ENCODE peak calls at places on chromosomes 5 and 9, in four cellular contexts. One of them, this sample, is unnamed.

GRCh38 chr5:59640411-59640810 is 253.1 kb downstream of the PDE4D start:
- DNase-seq in endothelial cell: no peak
- DNase-seq in CD4-positive, alpha-beta T cell: no peak
- DNase-seq in neural progenitor cell: peak
- DNase-seq in this sample: no peak

GRCh38 chr5:66894480-66895240 is 298.5 kb downstream of the MAST4 start:
- DNase-seq in neural progenitor cell: no peak
- DNase-seq in CD4-positive, alpha-beta T cell: no peak
- DNase-seq in endothelial cell: no peak
- DNase-seq in this sample: no peak

GRCh38 chr5:178551468-178551867 is 38.7 kb downstream of the COL23A1 start:
- DNase-seq in neural progenitor cell: no peak
- DNase-seq in endothelial cell: no peak
- DNase-seq in CD4-positive, alpha-beta T cell: no peak
- DNase-seq in this sample: no peak

GRCh38 chr9:69400470-69400869 is 75.5 kb downstream of the ENTREP1 start:
- DNase-seq in endothelial cell: no peak
- DNase-seq in neural progenitor cell: no peak
- DNase-seq in CD4-positive, alpha-beta T cell: no peak
- DNase-seq in this sample: no peak

GRCh38 chr9:12737871-12738270 is 36.9 kb upstream of the LURAP1L start:
- DNase-seq in endothelial cell: no peak
- DNase-seq in CD4-positive, alpha-beta T cell: no peak
- DNase-seq in neural progenitor cell: no peak
- DNase-seq in this sample: no peak

GRCh38 chr9:18317896-18318295 is 156.1 kb upstream of the ADAMTSL1 start:
- DNase-seq in neural progenitor cell: no peak
- DNase-seq in CD4-positive, alpha-beta T cell: no peak
- DNase-seq in endothelial cell: no peak
- DNase-seq in this sample: no peak

GRCh38 chr9:84271004-84271886 is 69.3 kb downstream of the SLC28A3 start:
- DNase-seq in neural progenitor cell: peak
- DNase-seq in CD4-positive, alpha-beta T cell: no peak
- DNase-seq in endothelial cell: peak
- DNase-seq in this sample: no peak

GRCh38 chr5:124289122-124289521 is 457.3 kb downstream of the ZNF608 start:
- DNase-seq in neural progenitor cell: no peak
- DNase-seq in CD4-positive, alpha-beta T cell: no peak
- DNase-seq in endothelial cell: no peak
- DNase-seq in this sample: no peak

GRCh38 chr5:6766558-6767191 is 53.4 kb downstream of the TENT4A start:
- DNase-seq in endothelial cell: no peak
- DNase-seq in CD4-positive, alpha-beta T cell: peak
- DNase-seq in neural progenitor cell: no peak
- DNase-seq in this sample: no peak

GRCh38 chr9:85960688-85961093 is 19.7 kb downstream of the NAA35 start:
- DNase-seq in CD4-positive, alpha-beta T cell: no peak
- DNase-seq in neural progenitor cell: no peak
- DNase-seq in endothelial cell: no peak
- DNase-seq in this sample: no peak

GRCh38 chr5:143537056-143537455 is 133.6 kb upstream of the NR3C1 start:
- DNase-seq in endothelial cell: no peak
- DNase-seq in neural progenitor cell: no peak
- DNase-seq in CD4-positive, alpha-beta T cell: no peak
- DNase-seq in this sample: no peak

GRCh38 chr9:116262421-116262820 is 108.8 kb downstream of the PAPPA start:
- DNase-seq in endothelial cell: no peak
- DNase-seq in CD4-positive, alpha-beta T cell: no peak
- DNase-seq in neural progenitor cell: no peak
- DNase-seq in this sample: no peak

GRCh38 chr9:126450537-126451205 is 124.0 kb downstream of the MVB12B start:
- DNase-seq in endothelial cell: no peak
- DNase-seq in CD4-positive, alpha-beta T cell: no peak
- DNase-seq in neural progenitor cell: no peak
- DNase-seq in this sample: no peak

GRCh38 chr5:42930934-42931333 is 109.2 kb downstream of the ANXA2R start:
- DNase-seq in neural progenitor cell: no peak
- DNase-seq in CD4-positive, alpha-beta T cell: no peak
- DNase-seq in endothelial cell: no peak
- DNase-seq in this sample: no peak

GRCh38 chr5:66861402-66861801 is 265.2 kb downstream of the MAST4 start:
- DNase-seq in CD4-positive, alpha-beta T cell: no peak
- DNase-seq in neural progenitor cell: no peak
- DNase-seq in endothelial cell: no peak
- DNase-seq in this sample: no peak

GRCh38 chr5:73296772-73297171 is 123.8 kb downstream of the TMEM174 start:
- DNase-seq in endothelial cell: no peak
- DNase-seq in CD4-positive, alpha-beta T cell: no peak
- DNase-seq in neural progenitor cell: no peak
- DNase-seq in this sample: no peak

GRCh38 chr9:137959641-137960411 is 82.2 kb downstream of the CACNA1B start:
- DNase-seq in neural progenitor cell: no peak
- DNase-seq in endothelial cell: no peak
- DNase-seq in CD4-positive, alpha-beta T cell: no peak
- DNase-seq in this sample: no peak

GRCh38 chr5:165161204-165161603 is 1655.8 kb downstream of the MAT2B start:
- DNase-seq in neural progenitor cell: peak
- DNase-seq in CD4-positive, alpha-beta T cell: no peak
- DNase-seq in endothelial cell: peak
- DNase-seq in this sample: no peak

GRCh38 chr9:96186601-96187011 is 115.4 kb downstream of the HSD17B3 start:
- DNase-seq in CD4-positive, alpha-beta T cell: no peak
- DNase-seq in endothelial cell: peak
- DNase-seq in neural progenitor cell: peak
- DNase-seq in this sample: peak

GRCh38 chr9:92404437-92404836 is at the start of gene OGN:
- DNase-seq in endothelial cell: no peak
- DNase-seq in CD4-positive, alpha-beta T cell: no peak
- DNase-seq in neural progenitor cell: no peak
- DNase-seq in this sample: no peak

GRCh38 chr9:70553718-70554673 is 139.5 kb upstream of the KLF9 start:
- DNase-seq in CD4-positive, alpha-beta T cell: no peak
- DNase-seq in neural progenitor cell: peak
- DNase-seq in endothelial cell: no peak
- DNase-seq in this sample: no peak

GRCh38 chr5:2256646-2257288 is 374.0 kb upstream of the IRX4 start:
- DNase-seq in CD4-positive, alpha-beta T cell: no peak
- DNase-seq in endothelial cell: no peak
- DNase-seq in neural progenitor cell: no peak
- DNase-seq in this sample: no peak

GRCh38 chr9:137679249-137679648 is 60.4 kb downstream of the EHMT1 start:
- DNase-seq in CD4-positive, alpha-beta T cell: no peak
- DNase-seq in neural progenitor cell: peak
- DNase-seq in endothelial cell: no peak
- DNase-seq in this sample: no peak

GRCh38 chr5:173782671-173783101 is 105.5 kb upstream of the CPEB4 start:
- DNase-seq in neural progenitor cell: no peak
- DNase-seq in CD4-positive, alpha-beta T cell: no peak
- DNase-seq in endothelial cell: no peak
- DNase-seq in this sample: no peak

GRCh38 chr9:34541540-34541939 is 18.8 kb upstream of the ENHO start:
- DNase-seq in neural progenitor cell: no peak
- DNase-seq in CD4-positive, alpha-beta T cell: no peak
- DNase-seq in endothelial cell: no peak
- DNase-seq in this sample: no peak

GRCh38 chr5:124918618-124919017 is 172.2 kb upstream of the ZNF608 start:
- DNase-seq in endothelial cell: no peak
- DNase-seq in neural progenitor cell: no peak
- DNase-seq in CD4-positive, alpha-beta T cell: no peak
- DNase-seq in this sample: no peak

GRCh38 chr9:95336281-95336680 is 18.8 kb upstream of the FANCC start:
- DNase-seq in CD4-positive, alpha-beta T cell: peak
- DNase-seq in neural progenitor cell: no peak
- DNase-seq in endothelial cell: no peak
- DNase-seq in this sample: no peak

GRCh38 chr9:8679405-8679951 is 879.9 kb upstream of the DMAC1 start:
- DNase-seq in endothelial cell: no peak
- DNase-seq in neural progenitor cell: peak
- DNase-seq in CD4-positive, alpha-beta T cell: no peak
- DNase-seq in this sample: no peak

GRCh38 chr9:93929231-93929630 is 25.9 kb downstream of the BARX1 start:
- DNase-seq in neural progenitor cell: no peak
- DNase-seq in CD4-positive, alpha-beta T cell: no peak
- DNase-seq in endothelial cell: no peak
- DNase-seq in this sample: no peak

GRCh38 chr5:33936381-33937016 is at the start of gene RXFP3:
- DNase-seq in neural progenitor cell: no peak
- DNase-seq in CD4-positive, alpha-beta T cell: no peak
- DNase-seq in endothelial cell: no peak
- DNase-seq in this sample: no peak

GRCh38 chr5:33937700-33938506 is 1.7 kb downstream of the RXFP3 start:
- DNase-seq in CD4-positive, alpha-beta T cell: no peak
- DNase-seq in endothelial cell: no peak
- DNase-seq in neural progenitor cell: no peak
- DNase-seq in this sample: no peak

GRCh38 chr5:33937017-33937699 is 972 bp downstream of the RXFP3 start:
- DNase-seq in endothelial cell: no peak
- DNase-seq in neural progenitor cell: no peak
- DNase-seq in CD4-positive, alpha-beta T cell: no peak
- DNase-seq in this sample: no peak

GRCh38 chr5:33933723-33934544 is 2.3 kb upstream of the RXFP3 start:
- DNase-seq in CD4-positive, alpha-beta T cell: no peak
- DNase-seq in endothelial cell: no peak
- DNase-seq in neural progenitor cell: no peak
- DNase-seq in this sample: no peak

DNA sequence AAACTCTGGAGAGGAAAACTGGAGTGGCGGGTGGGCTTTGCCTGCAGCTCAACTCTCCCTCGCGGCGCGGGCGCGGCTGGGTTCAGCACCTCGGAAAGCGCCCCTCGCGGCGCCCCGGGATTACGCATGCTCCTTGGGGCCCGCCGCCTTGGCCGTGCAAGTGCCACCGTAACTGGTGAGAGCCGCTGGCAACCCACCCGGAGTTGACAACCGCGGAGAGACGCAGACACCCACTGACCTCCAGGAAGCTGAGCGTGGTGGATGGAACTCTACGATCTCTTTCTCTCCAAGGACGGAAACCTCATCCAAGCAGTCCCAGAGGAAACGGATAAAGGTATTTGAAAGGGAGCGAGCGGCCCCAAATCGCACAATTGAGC is 194 bp upstream of the RXFP3 start:
- DNase-seq in endothelial cell: peak
- DNase-seq in CD4-positive, alpha-beta T cell: no peak
- DNase-seq in neural progenitor cell: peak
- DNase-seq in this sample: peak
- TF ChIP-seq CTCF in endothelial cell: no peak
- TF ChIP-seq CTCF in CD4-positive, alpha-beta T cell: no peak
- TF ChIP-seq CTCF in neural progenitor cell: peak
- TF ChIP-seq CTCF in this sample: peak

DNA sequence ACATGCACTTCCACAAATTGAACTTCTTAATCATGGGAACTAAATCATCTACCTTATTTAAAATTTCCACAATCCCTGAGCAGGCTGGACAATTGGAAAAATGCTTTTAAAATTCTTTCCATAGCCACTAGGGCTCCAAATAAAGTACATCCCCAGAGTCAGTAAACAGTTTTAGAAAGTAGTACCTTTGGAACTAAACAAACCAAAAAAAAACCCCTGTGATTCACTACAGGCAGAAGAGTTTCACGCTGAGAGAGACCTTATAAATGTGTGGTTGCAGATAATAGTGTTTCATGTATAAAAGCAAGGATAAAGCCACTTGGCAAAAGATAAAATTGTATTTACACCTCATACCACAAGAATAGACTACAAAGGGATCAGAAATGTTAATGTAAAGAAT is 11.8 kb upstream of the HMGCR start:
- DNase-seq in neural progenitor cell: no peak
- DNase-seq in CD4-positive, alpha-beta T cell: no peak
- DNase-seq in endothelial cell: no peak
- DNase-seq in this sample: no peak
- TF ChIP-seq CTCF in neural progenitor cell: peak
- TF ChIP-seq CTCF in CD4-positive, alpha-beta T cell: no peak
- TF ChIP-seq CTCF in endothelial cell: no peak
- TF ChIP-seq CTCF in this sample: peak

DNA sequence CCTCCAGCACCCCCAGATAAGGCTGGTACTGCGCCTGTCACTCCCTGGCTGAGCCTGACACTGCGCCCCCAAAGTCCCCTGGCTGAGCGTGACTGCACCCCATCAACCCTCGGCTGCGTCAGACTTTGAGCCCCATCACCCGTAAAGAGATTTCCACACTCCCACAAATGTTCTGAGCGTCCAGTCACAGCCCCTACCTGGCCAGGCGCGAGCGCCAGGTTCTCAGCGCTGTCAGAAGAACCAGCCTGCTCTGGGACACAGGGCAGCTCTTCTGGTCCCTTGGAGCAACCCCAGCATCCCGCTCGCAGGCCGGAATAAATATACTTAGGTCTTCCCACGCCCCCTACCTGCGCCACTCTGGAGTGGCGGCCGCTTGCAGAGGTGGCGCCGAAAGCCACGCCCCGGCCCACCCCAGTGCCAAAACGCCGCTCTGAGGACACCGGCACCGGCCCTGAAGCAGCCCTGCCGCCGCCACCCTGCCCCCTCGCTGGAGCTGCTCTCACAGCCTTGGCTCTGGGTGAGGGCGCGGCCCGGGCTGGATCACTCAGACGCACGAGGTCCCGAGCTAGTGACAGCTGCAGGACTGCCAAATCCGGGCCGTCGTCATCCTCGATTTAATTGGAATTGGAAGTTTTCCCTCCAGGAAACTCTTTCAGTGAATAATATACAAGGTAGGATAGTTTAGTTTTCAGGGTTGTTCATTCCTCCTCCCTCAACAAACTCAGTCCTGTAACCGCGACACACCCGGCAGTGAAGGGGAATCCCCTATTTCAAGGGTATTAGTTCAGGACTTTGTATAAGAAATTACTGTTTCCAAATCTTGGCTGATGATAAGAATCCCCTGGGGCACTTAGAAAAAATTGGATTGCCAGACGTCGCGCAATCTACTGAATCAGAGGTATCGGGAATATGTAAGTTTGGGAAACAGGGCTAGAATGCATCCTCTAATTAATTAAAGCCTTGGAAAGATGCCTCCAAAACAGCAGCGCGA is 1.2 kb upstream of the CEMIP2 start:
- DNase-seq in CD4-positive, alpha-beta T cell: peak
- DNase-seq in neural progenitor cell: peak
- DNase-seq in endothelial cell: peak
- DNase-seq in this sample: peak
- TF ChIP-seq CTCF in CD4-positive, alpha-beta T cell: peak
- TF ChIP-seq CTCF in neural progenitor cell: peak
- TF ChIP-seq CTCF in endothelial cell: no peak
- TF ChIP-seq CTCF in this sample: peak

GRCh38 chr9:36632892-36633291 is 60.2 kb downstream of the MELK start:
- DNase-seq in endothelial cell: no peak
- DNase-seq in neural progenitor cell: peak
- DNase-seq in CD4-positive, alpha-beta T cell: no peak
- DNase-seq in this sample: no peak

GRCh38 chr9:36640982-36641381 is 68.3 kb downstream of the MELK start:
- DNase-seq in neural progenitor cell: no peak
- DNase-seq in CD4-positive, alpha-beta T cell: no peak
- DNase-seq in endothelial cell: no peak
- DNase-seq in this sample: no peak

GRCh38 chr9:36642817-36643216 is 70.1 kb downstream of the MELK start:
- DNase-seq in neural progenitor cell: no peak
- DNase-seq in endothelial cell: no peak
- DNase-seq in CD4-positive, alpha-beta T cell: no peak
- DNase-seq in this sample: no peak

GRCh38 chr9:36637491-36638270 is 65.0 kb downstream of the MELK start:
- DNase-seq in endothelial cell: peak
- DNase-seq in CD4-positive, alpha-beta T cell: no peak
- DNase-seq in neural progenitor cell: peak
- DNase-seq in this sample: no peak
- TF ChIP-seq CTCF in endothelial cell: no peak
- TF ChIP-seq CTCF in CD4-positive, alpha-beta T cell: no peak
- TF ChIP-seq CTCF in neural progenitor cell: peak
- TF ChIP-seq CTCF in this sample: no peak

GRCh38 chr9:80878556-80878955 is 810.8 kb downstream of the TLE1 start:
- DNase-seq in CD4-positive, alpha-beta T cell: no peak
- DNase-seq in neural progenitor cell: no peak
- DNase-seq in endothelial cell: no peak
- DNase-seq in this sample: no peak
- TF ChIP-seq CTCF in CD4-positive, alpha-beta T cell: no peak
- TF ChIP-seq CTCF in neural progenitor cell: no peak
- TF ChIP-seq CTCF in endothelial cell: no peak
- TF ChIP-seq CTCF in this sample: no peak

This sample was measured in progenitor cell of endocrine pancreas.